ENCODE peak calls at places on chromosomes 3 and 15, in eight cellular contexts. S is GM10248; V is spleen; T is NK-92 treated with Interleukin-12 subunit alpha and Interleukin-12 subunit beta, amount 100 ng/mL, for 24 hours; W is LHCN-M2; J is head of caudate nucleus; E is CD8-positive, alpha-beta T cell; D is nephron progenitor cell. K is an unnamed sample.

GRCh38 chr15:81297580-81298575 is 26.1 kb downstream of the STARD5 start:
- DNase-seq in S (no peak), V (peak; percentile 74), T (no peak), W (no peak), J (no peak), E (no peak), D (no peak), K (peak; percentile 6)

GRCh38 chr3:72036899-72037298 is 252.0 kb upstream of the PROK2 start:
- DNase-seq in S (no peak), V (no peak), T (no peak), W (peak; percentile 49), J (no peak), E (no peak), D (no peak), K (no peak)

GRCh38 chr3:38283810-38284775 is 2.0 kb downstream of the SLC22A14 start:
- DNase-seq in S (no peak), V (no peak), T (no peak), W (no peak), J (no peak), E (no peak), D (no peak), K (no peak)

GRCh38 chr3:196085534-196085933 is 3.6 kb upstream of the TFRC start:
- DNase-seq in S (no peak), V (no peak), T (no peak), W (no peak), J (no peak), E (no peak), D (no peak), K (no peak)

GRCh38 chr3:56810912-56811544 is 9.3 kb upstream of the ARHGEF3 start:
- DNase-seq in S (no peak), V (no peak), T (no peak), W (no peak), J (no peak), E (no peak), D (no peak), K (no peak)

GRCh38 chr3:172155880-172156279 is 116.5 kb downstream of the FNDC3B start:
- DNase-seq in S (no peak), V (no peak), T (no peak), W (no peak), J (no peak), E (no peak), D (no peak), K (no peak)

GRCh38 chr15:75151214-75152128 is 50.2 kb upstream of the C15orf39 start:
- DNase-seq in S (no peak), V (no peak), T (no peak), W (no peak), J (no peak), E (no peak), D (no peak), K (no peak)

GRCh38 chr3:196843435-196844110 is 24.1 kb upstream of the SENP5 start:
- DNase-seq in S (no peak), V (no peak), T (no peak), W (no peak), J (no peak), E (no peak), D (no peak), K (no peak)

GRCh38 chr3:60756231-60756630 is 495.0 kb downstream of the FHIT start:
- DNase-seq in S (no peak), V (no peak), T (no peak), W (no peak), J (no peak), E (no peak), D (no peak), K (no peak)

GRCh38 chr3:180408654-180409053 is 193.3 kb upstream of the TTC14 start:
- DNase-seq in S (no peak), V (no peak), T (no peak), W (peak; percentile 58), J (no peak), E (no peak), D (no peak), K (no peak)

K was measured in transverse colon.